ENCODE peak calls at places on chromosomes 6 and 20, in nine cellular contexts. K, N, A, B, L, M, O, T and D are unnamed samples.

GRCh38 chr6:72649032-72649984 is 27.4 kb downstream of the KCNQ5 start:
- DNase-seq in O (peak; percentile 31), B (peak; percentile 86), K (peak; percentile 86), T (no peak), M (peak; percentile 87), L (no peak), N (no peak), A (no peak), D (peak; percentile 89)

GRCh38 chr20:36017034-36017951 is 48.9 kb downstream of the CNBD2 start:
- DNase-seq in B (peak; percentile 53), M (peak; percentile 74), L (no peak), K (peak; percentile 84), N (no peak), T (no peak), O (peak; percentile 94), A (peak; percentile 52), D (peak; percentile 91)

GRCh38 chr20:10313701-10314100 is 95.1 kb downstream of the SNAP25 start:
- DNase-seq in L (no peak), T (no peak), B (peak; percentile 22), M (no peak), N (no peak), A (no peak), K (peak; percentile 63), O (no peak), D (no peak)

GRCh38 chr20:15498926-15499325 is 1074.3 kb downstream of the KIF16B start:
- DNase-seq in T (no peak), L (no peak), B (no peak), O (no peak), N (no peak), A (no peak), K (no peak), M (no peak), D (no peak)

GRCh38 chr20:8744228-8744844 is 324.6 kb upstream of the PLCB4 start:
- DNase-seq in L (no peak), M (peak; percentile 79), T (no peak), N (no peak), A (no peak), B (peak; percentile 6), K (peak; percentile 67), O (no peak), D (peak; percentile 61)

GRCh38 chr6:50135968-50136367 is 86.2 kb upstream of the DEFB112 start:
- DNase-seq in L (no peak), O (no peak), A (no peak), K (no peak), B (no peak), M (no peak), T (no peak), N (no peak), D (no peak)

GRCh38 chr6:136982928-136983327 is 60.8 kb downstream of the SLC35D3 start:
- DNase-seq in T (no peak), O (no peak), N (no peak), K (no peak), L (no peak), A (no peak), M (no peak), B (no peak), D (no peak)

GRCh38 chr6:148521158-148521557 is 178.5 kb downstream of the SASH1 start:
- DNase-seq in N (no peak), L (no peak), A (no peak), O (no peak), T (no peak), B (no peak), K (no peak), M (no peak), D (no peak)

GRCh38 chr6:111761783-111762312 is 111.4 kb downstream of the FYN start:
- DNase-seq in K (peak; percentile 63), O (no peak), N (no peak), B (peak; percentile 82), L (no peak), T (no peak), M (peak; percentile 51), A (no peak), D (no peak)

GRCh38 chr6:35977308-35977707 is 47.1 kb downstream of the SLC26A8 start:
- DNase-seq in K (no peak), B (no peak), O (no peak), M (no peak), T (no peak), N (no peak), A (no peak), L (no peak), D (no peak)

GRCh38 chr6:121523628-121524027 is 88.2 kb downstream of the GJA1 start:
- DNase-seq in N (no peak), M (peak; percentile 39), B (peak; percentile 77), A (no peak), T (no peak), L (no peak), O (peak; percentile 45), K (peak; percentile 45), D (no peak)
- TF ChIP-seq CTCF in N (no peak), M (no peak), B (no peak), A (peak; percentile 20), T (no peak), L (no peak), O (no peak), K (no peak), D (no peak)

GRCh38 chr20:45337367-45338120 is 10.7 kb downstream of the SDC4 start:
- DNase-seq in A (peak; percentile 83), T (no peak), O (no peak), M (peak; percentile 88), L (no peak), B (peak; percentile 93), K (peak; percentile 94), N (no peak), D (peak; percentile 96)
- H3K4me3 ChIP-seq in A (no peak overlapping the region), T (no peak overlapping the region), O (no peak overlapping the region), M (no peak overlapping the region), L (no peak overlapping the region), B (no peak overlapping the region), K (no peak overlapping the region), N (no peak overlapping the region), D (no peak overlapping the region)

DNA sequence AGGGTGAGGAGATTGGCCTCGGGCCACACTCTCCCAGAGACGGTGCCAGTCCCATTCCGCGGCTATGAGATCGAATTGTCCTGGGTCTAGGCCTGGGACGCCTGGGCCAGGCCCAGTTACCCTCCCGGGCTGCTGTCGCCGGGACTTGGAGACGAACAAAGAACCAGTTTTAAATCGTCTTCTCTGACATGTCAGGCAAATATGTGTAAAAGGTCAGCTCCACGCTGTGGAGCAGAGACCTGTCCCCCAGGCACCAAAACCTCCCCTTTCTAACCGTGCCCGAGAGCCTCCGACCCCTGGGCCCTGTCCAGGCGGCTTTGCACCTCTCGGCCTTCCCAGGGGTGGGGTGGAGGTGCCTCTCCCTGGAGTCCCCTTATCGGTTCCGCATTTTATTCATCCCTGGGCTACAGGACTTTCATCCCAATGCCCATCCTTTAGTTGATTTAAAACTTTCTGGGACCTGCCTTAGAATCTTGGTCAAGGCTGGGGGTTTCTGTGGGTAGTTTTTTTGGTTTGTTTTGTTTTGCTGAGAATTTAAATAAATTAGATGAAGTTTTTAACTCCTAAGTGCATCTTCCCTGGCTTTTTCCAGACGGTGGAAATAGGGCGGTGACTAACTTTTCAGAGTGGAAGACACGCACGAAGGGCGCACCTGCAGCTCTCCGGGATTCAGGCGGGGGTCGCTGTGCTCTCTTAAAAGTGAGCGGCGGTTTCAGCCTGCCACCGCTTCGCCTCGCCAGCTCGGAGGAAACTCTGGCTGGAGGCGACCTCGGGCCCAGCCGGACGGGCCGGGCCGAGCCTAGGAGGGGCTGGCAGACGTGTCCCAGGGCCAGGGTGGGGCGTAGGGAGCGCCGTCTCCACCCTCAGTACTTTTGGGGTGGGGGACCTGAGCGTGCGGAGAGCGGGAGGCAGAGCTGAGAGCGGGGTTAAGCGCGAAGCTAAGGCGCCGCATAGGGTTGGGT is 6.0 kb upstream of the TFAP2A start:
- DNase-seq in T (no peak), L (no peak), B (no peak), O (no peak), N (no peak), M (no peak), K (no peak), A (peak; percentile 87), D (no peak)
- TF ChIP-seq CTCF in T (peak; percentile 66), L (no peak), B (peak; percentile 13), O (no peak), N (no peak), M (no peak), K (no peak), A (peak; percentile 85), D (no peak)

DNA sequence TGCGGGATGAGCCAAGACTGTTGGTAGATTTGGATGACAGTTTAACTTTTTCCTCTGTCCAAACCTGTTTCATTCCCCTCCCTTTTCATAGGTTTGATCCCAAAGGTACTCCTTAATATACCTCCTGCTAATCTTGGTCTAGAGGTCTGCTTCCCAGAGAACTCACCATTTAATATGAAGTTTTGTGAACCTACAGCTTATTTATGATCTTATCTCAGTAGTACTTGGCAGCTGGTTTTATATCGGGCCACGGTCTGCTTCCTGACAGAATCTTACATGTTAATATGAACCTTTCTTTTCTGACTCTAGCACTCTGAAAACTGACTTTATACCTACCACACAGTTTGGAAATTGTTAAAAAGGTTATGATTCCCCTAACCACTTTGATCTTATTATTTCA is 138.7 kb downstream of the MACROD2 start:
- DNase-seq in K (no peak), L (no peak), T (no peak), O (no peak), B (no peak), A (no peak), M (no peak), N (no peak), D (no peak)
- H3K4me3 ChIP-seq in K (no peak overlapping the region), L (no peak overlapping the region), T (no peak overlapping the region), O (no peak overlapping the region), B (no peak overlapping the region), A (no peak overlapping the region), M (no peak overlapping the region), N (no peak overlapping the region), D (no peak overlapping the region)

DNA sequence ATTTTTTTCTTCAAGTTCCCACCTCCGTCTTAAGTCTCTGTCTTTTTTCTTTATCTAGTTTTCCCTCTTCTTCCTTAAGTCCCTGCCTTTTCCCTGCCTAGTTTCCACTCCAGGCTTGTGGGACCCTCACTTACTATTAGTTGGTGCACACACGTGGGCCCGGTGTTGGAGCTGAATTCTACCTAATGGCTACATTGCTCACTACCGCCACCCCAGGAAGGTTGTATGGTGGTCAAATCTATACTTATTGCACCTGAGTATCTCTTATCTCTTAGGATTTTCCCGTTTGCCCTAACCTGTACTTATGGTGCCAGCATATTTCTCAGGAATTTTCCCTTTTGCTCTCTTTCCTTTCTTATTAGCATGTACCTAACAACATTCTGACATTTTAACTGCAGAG is 692.8 kb downstream of the EPM2A start:
- DNase-seq in B (no peak), N (no peak), L (no peak), M (no peak), K (no peak), A (peak; percentile 67), T (no peak), O (no peak), D (no peak)
- TF ChIP-seq CTCF in B (no peak), N (no peak), L (no peak), M (no peak), K (peak; percentile 3), A (peak; percentile 61), T (peak; percentile 64), O (no peak), D (no peak)

DNA sequence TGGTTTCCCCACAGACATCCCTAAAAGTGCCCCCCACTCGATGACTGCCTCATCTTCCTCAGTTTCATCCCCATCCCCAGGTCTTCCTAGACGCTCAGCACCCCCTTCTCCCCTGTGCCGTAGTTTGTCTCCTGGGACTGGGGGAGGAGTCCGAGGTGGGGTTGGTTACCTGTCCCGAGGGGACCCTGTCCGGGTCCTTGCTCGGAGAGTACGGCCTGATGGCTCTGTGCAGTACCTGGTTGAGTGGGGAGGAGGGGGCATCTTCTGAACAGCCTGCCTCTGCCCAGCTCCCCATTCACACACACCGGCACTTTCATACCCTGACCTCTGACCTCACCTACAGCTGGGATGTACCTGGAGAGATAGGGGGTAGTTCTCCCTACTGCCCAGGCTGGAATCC is 2.1 kb downstream of the CUTA start:
- DNase-seq in L (no peak), M (no peak), T (no peak), B (no peak), N (no peak), A (no peak), K (no peak), O (no peak), D (no peak)
- H3K4me3 ChIP-seq in L (no peak overlapping the region), M (peak overlapping the region; percentile 95), T (no peak overlapping the region), B (peak overlapping the region; percentile 1), N (no peak overlapping the region), A (peak overlapping the region; percentile 97), K (no peak overlapping the region), O (no peak overlapping the region), D (peak overlapping the region; percentile 90)